ENCODE peak calls at places on chromosome 18, in seven cellular contexts. M, O, Y, U, E, J and G are unnamed samples.

GRCh38 chr18:32324173-32324572 is 134.3 kb downstream of the MEP1B start:
- DNase-seq in M (no peak), O (peak), Y (no peak), U (no peak), E (no peak), J (no peak), G (no peak)

GRCh38 chr18:35547008-35547605 is 34.4 kb upstream of the GALNT1 start:
- DNase-seq in M (no peak), O (no peak), Y (no peak), U (no peak), E (no peak), J (no peak), G (no peak)

GRCh38 chr18:23721711-23722479 is 32.6 kb downstream of the LAMA3 start:
- DNase-seq in M (no peak), O (peak), Y (no peak), U (peak), E (no peak), J (no peak), G (no peak)

GRCh38 chr18:32383040-32383819 is 87.5 kb downstream of the GAREM1 start:
- DNase-seq in M (no peak), O (peak), Y (peak), U (peak), E (no peak), J (peak), G (no peak)

GRCh38 chr18:34802938-34803337 is 92.8 kb downstream of the DTNA start:
- DNase-seq in M (no peak), O (peak), Y (no peak), U (no peak), E (no peak), J (no peak), G (no peak)

GRCh38 chr18:58924473-58924872 is 59.8 kb downstream of the ZNF532 start:
- DNase-seq in M (no peak), O (no peak), Y (no peak), U (no peak), E (no peak), J (no peak), G (no peak)

GRCh38 chr18:63098014-63098981 is 221.3 kb downstream of the BCL2 start:
- DNase-seq in M (no peak), O (no peak), Y (no peak), U (no peak), E (no peak), J (no peak), G (no peak)

GRCh38 chr18:75525331-75525730 is 97.8 kb upstream of the SMIM21 start:
- DNase-seq in M (no peak), O (no peak), Y (no peak), U (no peak), E (no peak), J (no peak), G (no peak)

GRCh38 chr18:25630682-25631081 is 278.7 kb upstream of the ZNF521 start:
- DNase-seq in M (no peak), O (no peak), Y (no peak), U (peak), E (no peak), J (no peak), G (no peak)

GRCh38 chr18:32048507-32049091 is 30.0 kb downstream of the RNF125 start:
- DNase-seq in M (peak), O (peak), Y (no peak), U (no peak), E (peak), J (peak), G (no peak)

GRCh38 chr18:37321578-37322496 is 243.8 kb downstream of the CELF4 start:
- DNase-seq in M (no peak), O (no peak), Y (no peak), U (no peak), E (no peak), J (no peak), G (no peak)

GRCh38 chr18:37698508-37699035 is 133.0 kb upstream of the CELF4 start:
- DNase-seq in M (no peak), O (no peak), Y (no peak), U (no peak), E (no peak), J (no peak), G (no peak)

GRCh38 chr18:74378179-74378682 is 62.6 kb downstream of the C18orf63 start:
- DNase-seq in M (no peak), O (no peak), Y (no peak), U (no peak), E (no peak), J (no peak), G (no peak)

GRCh38 chr18:45122510-45122909 is 441.8 kb downstream of the SETBP1 start:
- DNase-seq in M (no peak), O (no peak), Y (no peak), U (no peak), E (no peak), J (no peak), G (no peak)

GRCh38 chr18:79695269-79695668 is 15.7 kb downstream of the CTDP1 start:
- DNase-seq in M (no peak), O (peak), Y (no peak), U (no peak), E (no peak), J (no peak), G (no peak)

GRCh38 chr18:48892146-48892855 is 58.5 kb downstream of the SMAD7 start:
- DNase-seq in M (no peak), O (no peak), Y (no peak), U (no peak), E (no peak), J (no peak), G (no peak)

GRCh38 chr18:9082763-9083510 is 19.6 kb upstream of the NDUFV2 start:
- DNase-seq in M (no peak), O (no peak), Y (no peak), U (no peak), E (no peak), J (no peak), G (no peak)

DNA sequence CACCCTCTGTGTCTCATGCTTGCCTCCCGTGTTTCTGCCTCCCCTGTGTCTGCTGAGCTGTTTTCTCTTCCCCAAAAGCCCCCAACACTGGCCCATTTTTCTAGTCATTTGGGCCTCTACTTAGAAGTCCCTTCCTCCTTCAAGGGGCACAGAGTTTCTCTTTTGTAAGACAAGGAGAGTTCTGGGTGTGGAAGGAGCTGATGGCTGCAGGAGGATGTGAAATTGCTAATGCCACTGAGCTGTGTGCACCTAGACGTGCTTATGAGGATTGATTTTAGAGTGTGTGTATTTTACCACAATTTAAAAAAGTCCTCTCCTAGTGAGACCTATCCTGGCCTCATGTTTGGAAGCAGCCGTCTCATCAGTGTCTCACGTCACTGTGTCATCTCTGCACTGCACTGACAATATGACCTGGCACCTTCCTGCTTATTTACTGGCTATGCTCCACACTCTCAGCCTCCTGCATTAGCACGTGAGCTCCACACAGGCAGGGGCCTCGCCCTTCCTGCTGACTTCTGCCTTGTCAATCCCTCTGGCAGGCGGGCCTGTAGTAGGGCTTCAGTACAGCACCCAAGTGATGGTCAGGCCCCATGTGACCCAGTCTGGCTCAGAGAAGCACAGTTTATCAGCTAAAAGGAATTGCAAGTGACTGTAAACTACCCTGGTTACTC is 8.0 kb upstream of the MBP start:
- DNase-seq in M (no peak), O (no peak), Y (no peak), U (no peak), E (no peak), J (no peak), G (no peak)
- TF ChIP-seq POLR2A in M (no peak), O (no peak), Y (no peak), U (no peak), E (no peak), J (no peak), G (no peak)

GRCh38 chr18:14085770-14086458 is 46.3 kb downstream of the ZNF519 start:
- DNase-seq in M (no peak), O (no peak), Y (no peak), U (no peak), E (no peak), J (no peak), G (no peak)
- TF ChIP-seq POLR2A in M (no peak), O (no peak), Y (no peak), U (no peak), E (no peak), J (no peak), G (no peak)

GRCh38 chr18:11689031-11689971 is at the start of gene GNAL:
- DNase-seq in M (peak), O (peak), Y (peak), U (peak), E (peak), J (peak), G (peak)
- TF ChIP-seq POLR2A in M (peak), O (no peak), Y (no peak), U (no peak), E (no peak), J (no peak), G (no peak)

GRCh38 chr18:3265564-3266033 is 3.7 kb downstream of the MYL12B start:
- DNase-seq in M (no peak), O (peak), Y (no peak), U (peak), E (no peak), J (no peak), G (no peak)

GRCh38 chr18:3261393-3262233 is at the start of gene MYL12B:
- DNase-seq in M (peak), O (peak), Y (peak), U (peak), E (peak), J (peak), G (peak)

GRCh38 chr18:3261035-3261392 is 919 bp upstream of the MYL12B start:
- DNase-seq in M (no peak), O (no peak), Y (no peak), U (no peak), E (no peak), J (no peak), G (no peak)

GRCh38 chr18:3264362-3264761 is 2.4 kb downstream of the MYL12B start:
- DNase-seq in M (no peak), O (peak), Y (no peak), U (no peak), E (no peak), J (no peak), G (no peak)

GRCh38 chr18:3262234-3263171 is 570 bp downstream of the MYL12B start:
- DNase-seq in M (peak), O (no peak), Y (no peak), U (peak), E (no peak), J (no peak), G (no peak)
- TF ChIP-seq POLR2A in M (no peak), O (no peak), Y (no peak), U (no peak), E (no peak), J (no peak), G (no peak)

GRCh38 chr18:11095211-11095610 is 54.2 kb downstream of the PIEZO2 start:
- DNase-seq in M (no peak), O (no peak), Y (no peak), U (no peak), E (no peak), J (no peak), G (no peak)

GRCh38 chr18:11096411-11096810 is 53.0 kb downstream of the PIEZO2 start:
- DNase-seq in M (no peak), O (no peak), Y (no peak), U (no peak), E (no peak), J (no peak), G (no peak)

GRCh38 chr18:11095674-11096293 is 53.6 kb downstream of the PIEZO2 start:
- DNase-seq in M (no peak), O (no peak), Y (no peak), U (no peak), E (no peak), J (no peak), G (no peak)

GRCh38 chr18:11089931-11090715 is 59.2 kb downstream of the PIEZO2 start:
- DNase-seq in M (no peak), O (no peak), Y (no peak), U (peak), E (no peak), J (no peak), G (no peak)

DNA sequence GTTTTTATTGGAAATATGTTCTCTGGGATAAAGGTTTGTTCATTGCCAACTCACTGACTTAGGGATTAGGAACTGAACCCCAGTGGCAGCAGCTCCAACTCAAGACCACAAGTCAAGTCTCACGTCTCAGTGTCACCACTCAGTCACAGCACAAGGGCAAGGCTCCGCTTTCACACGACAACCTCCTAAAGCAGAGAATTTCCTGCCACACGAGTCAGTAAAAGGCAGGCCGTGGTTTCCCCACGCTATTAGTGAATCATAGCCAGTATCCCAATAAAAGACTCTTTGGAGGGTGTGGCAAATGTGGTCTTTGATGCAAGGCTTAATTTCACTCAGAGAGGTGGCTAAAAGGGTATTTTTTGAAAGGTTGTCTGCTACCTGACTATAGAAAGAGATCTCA is 57.6 kb downstream of the PIEZO2 start:
- DNase-seq in M (no peak), O (no peak), Y (no peak), U (no peak), E (no peak), J (no peak), G (no peak)
- TF ChIP-seq POLR2A in M (no peak), O (no peak), Y (no peak), U (no peak), E (no peak), J (no peak), G (no peak)